ENCODE peak calls at places on chromosomes 11 and 22, in five cellular contexts. A is DMS153, D is foreskin fibroblast, V is mucosa of descending colon, L is HS-5. B is an unnamed sample.

GRCh38 chr11:13928566-13929251 is 33.8 kb upstream of the SPON1 start:
- DNase-seq in D (peak; percentile 86), V (no peak), A (peak; percentile 28), L (peak; percentile 56), B (peak; percentile 65)

GRCh38 chr11:113730887-113731726 is 25.0 kb upstream of the TMPRSS5 start:
- DNase-seq in A (peak; percentile 27), D (peak; percentile 77), V (no peak), L (peak; percentile 13), B (peak; percentile 62)

GRCh38 chr11:93542753-93543246 is 391 bp downstream of the SMCO4 start:
- DNase-seq in A (no peak), D (no peak), L (no peak), V (peak; percentile 68), B (no peak)

GRCh38 chr22:23127788-23128187 is 14.0 kb downstream of the RSPH14 start:
- DNase-seq in D (no peak), V (peak; percentile 22), A (no peak), L (no peak), B (no peak)

GRCh38 chr11:65491614-65492386 is 7.0 kb upstream of the MALAT1 start:
- DNase-seq in V (peak; percentile 93), A (peak; percentile 90), D (peak; percentile 94), L (peak; percentile 58), B (peak; percentile 98)

GRCh38 chr11:126433989-126434949 is 78.8 kb downstream of the ST3GAL4 start:
- DNase-seq in A (no peak), D (no peak), L (no peak), V (no peak), B (no peak)

GRCh38 chr11:73661035-73661628 is 14.8 kb downstream of the PLEKHB1 start:
- DNase-seq in L (peak; percentile 43), A (no peak), D (peak; percentile 94), V (peak; percentile 87), B (peak; percentile 81)

GRCh38 chr11:63573881-63574855 is 11.0 kb upstream of the PLAAT2 start:
- DNase-seq in V (peak; percentile 67), A (peak; percentile 88), L (no peak), D (peak; percentile 69), B (peak; percentile 91)

GRCh38 chr11:65041206-65042035 is at the start of gene SAC3D1:
- DNase-seq in L (no peak), A (no peak), D (peak; percentile 79), V (no peak), B (peak; percentile 63)

GRCh38 chr22:48869161-48869560 is 958.5 kb downstream of the BRD1 start:
- DNase-seq in A (no peak), L (no peak), V (peak; percentile 22), D (no peak), B (no peak)

GRCh38 chr22:49305215-49305965 is 522.3 kb downstream of the BRD1 start:
- DNase-seq in A (peak; percentile 36), D (no peak), V (no peak), L (no peak), B (no peak)

GRCh38 chr11:30830666-30831065 is 244.5 kb upstream of the MPPED2 start:
- DNase-seq in L (no peak), V (no peak), A (no peak), D (no peak), B (no peak)

GRCh38 chr11:66289548-66290331 is 797 bp upstream of the YIF1A start:
- DNase-seq in V (no peak), A (no peak), D (peak; percentile 79), L (no peak), B (no peak)

GRCh38 chr22:17726561-17727243 is 47.6 kb downstream of the BID start:
- DNase-seq in V (no peak), D (peak; percentile 20), L (no peak), A (no peak), B (no peak)

GRCh38 chr11:108117746-108118371 is 3.5 kb upstream of the ACAT1 start:
- DNase-seq in A (peak; percentile 23), V (no peak), L (peak; percentile 25), D (peak; percentile 70), B (peak; percentile 60)

GRCh38 chr22:29756341-29756740 is 10.5 kb downstream of the ZMAT5 start:
- DNase-seq in V (no peak), D (peak; percentile 39), A (no peak), L (no peak), B (no peak)

GRCh38 chr11:4466168-4466891 is 16.1 kb upstream of the OR52K1 start:
- DNase-seq in L (no peak), D (no peak), V (no peak), A (no peak), B (no peak)

GRCh38 chr11:129573161-129573560 is 197.5 kb downstream of the BARX2 start:
- DNase-seq in V (no peak), L (no peak), A (no peak), D (no peak), B (no peak)

GRCh38 chr11:68312117-68312779 is at the start of gene LRP5:
- DNase-seq in V (no peak), L (no peak), D (peak; percentile 55), A (no peak), B (no peak)

GRCh38 chr11:59615132-59615636 is 390 bp downstream of the OSBP start:
- DNase-seq in V (peak; percentile 86), D (peak; percentile 16), L (no peak), A (no peak), B (peak; percentile 7)

GRCh38 chr11:44208976-44209603 is 100.8 kb downstream of the ALX4 start:
- DNase-seq in D (peak; percentile 33), A (no peak), L (no peak), V (no peak), B (no peak)

GRCh38 chr11:44629732-44630345 is 64.4 kb downstream of the CD82 start:
- DNase-seq in L (no peak), A (no peak), D (no peak), V (no peak), B (no peak)

GRCh38 chr11:115623021-115623451 is 118.8 kb upstream of the CADM1 start:
- DNase-seq in L (peak; percentile 69), A (no peak), V (peak; percentile 69), D (peak; percentile 96), B (peak; percentile 99)